ENCODE peak calls at places on chromosomes 12 and 14, in nine cellular contexts. X, E, S, Q, P, K, Y, N and H are unnamed samples.
A peak's percentile ranks its signal among the peaks of the same experiment; 100 is the strongest.

GRCh38 chr12:51351913-51352532 is 5.5 kb upstream of the CELA1 start:
- DNase-seq in X (peak; percentile 60), E (no peak), S (peak; percentile 71), Q (peak; percentile 52), P (no peak), K (peak; percentile 60), Y (peak; percentile 53), N (peak; percentile 11), H (no peak)

GRCh38 chr14:32217301-32217700 is 14.2 kb upstream of the RNU6-8 start:
- DNase-seq in X (no peak), E (no peak), S (no peak), Q (no peak), P (no peak), K (no peak), Y (peak; percentile 59), N (peak; percentile 53), H (no peak)

GRCh38 chr14:60963761-60964160 is 17.1 kb downstream of the TRMT5 start:
- DNase-seq in X (no peak), E (no peak), S (no peak), Q (no peak), P (no peak), K (no peak), Y (no peak), N (no peak), H (no peak)

GRCh38 chr14:66916421-66916820 is 272.8 kb upstream of the GARIN2 start:
- DNase-seq in X (no peak), E (no peak), S (no peak), Q (no peak), P (no peak), K (no peak), Y (no peak), N (no peak), H (no peak)

GRCh38 chr14:51442513-51443175 is 202.6 kb downstream of the TMX1 start:
- DNase-seq in X (no peak), E (no peak), S (no peak), Q (no peak), P (no peak), K (peak; percentile 98), Y (no peak), N (no peak), H (no peak)

GRCh38 chr14:61965030-61965745 is 203.0 kb downstream of the SNAPC1 start:
- DNase-seq in X (no peak), E (no peak), S (no peak), Q (no peak), P (no peak), K (peak; percentile 98), Y (no peak), N (no peak), H (no peak)

GRCh38 chr12:13606290-13606689 is 375.1 kb downstream of the GRIN2B start:
- DNase-seq in X (no peak), E (no peak), S (no peak), Q (no peak), P (no peak), K (no peak), Y (no peak), N (peak; percentile 18), H (no peak)

GRCh38 chr12:121794532-121795028 is 1.1 kb upstream of the RHOF start:
- DNase-seq in X (no peak), E (no peak), S (no peak), Q (no peak), P (no peak), K (no peak), Y (no peak), N (no peak), H (peak; percentile 78)

GRCh38 chr14:90578283-90578985 is 181.6 kb downstream of the CALM1 start:
- DNase-seq in X (no peak), E (no peak), S (no peak), Q (no peak), P (no peak), K (no peak), Y (no peak), N (no peak), H (peak; percentile 80)

GRCh38 chr12:85920324-85920947 is 46.3 kb downstream of the NTS start:
- DNase-seq in X (no peak), E (no peak), S (no peak), Q (no peak), P (no peak), K (peak; percentile 37), Y (peak; percentile 53), N (peak; percentile 3), H (no peak)

GRCh38 chr12:75481013-75481705 is 604 bp downstream of the GLIPR1 start:
- DNase-seq in X (no peak), E (no peak), S (no peak), Q (no peak), P (no peak), K (no peak), Y (no peak), N (no peak), H (no peak)

GRCh38 chr12:5589055-5589454 is 157.1 kb downstream of the NTF3 start:
- DNase-seq in X (no peak), E (no peak), S (no peak), Q (no peak), P (no peak), K (no peak), Y (no peak), N (no peak), H (no peak)

GRCh38 chr14:50038398-50039119 is 77.8 kb downstream of the VCPKMT start:
- DNase-seq in X (peak; percentile 46), E (no peak), S (no peak), Q (peak; percentile 56), P (peak; percentile 79), K (peak; percentile 99), Y (no peak), N (no peak), H (peak; percentile 46)

GRCh38 chr12:57254506-57255280 is 3.7 kb upstream of the STAC3 start:
- DNase-seq in X (no peak), E (no peak), S (no peak), Q (no peak), P (no peak), K (no peak), Y (no peak), N (no peak), H (no peak)

GRCh38 chr14:95862243-95862642 is 14.4 kb upstream of the TUNAR start:
- DNase-seq in X (no peak), E (no peak), S (no peak), Q (no peak), P (no peak), K (no peak), Y (no peak), N (no peak), H (no peak)

GRCh38 chr14:94541234-94541975 is 19.8 kb upstream of the SERPINA4 start:
- DNase-seq in X (no peak), E (no peak), S (no peak), Q (no peak), P (no peak), K (no peak), Y (no peak), N (no peak), H (no peak)

GRCh38 chr12:122310636-122311035 is 44.3 kb upstream of the VPS33A start:
- DNase-seq in X (no peak), E (no peak), S (no peak), Q (no peak), P (no peak), K (no peak), Y (no peak), N (no peak), H (no peak)

GRCh38 chr14:100222219-100223093 is 16.5 kb upstream of the YY1 start:
- DNase-seq in X (peak; percentile 36), E (no peak), S (no peak), Q (no peak), P (no peak), K (no peak), Y (no peak), N (no peak), H (peak; percentile 37)

GRCh38 chr12:123089631-123090353 is 61.1 kb downstream of the PITPNM2 start:
- DNase-seq in X (no peak), E (no peak), S (no peak), Q (peak; percentile 86), P (no peak), K (peak; percentile 98), Y (no peak), N (no peak), H (no peak)

GRCh38 chr14:97074860-97075259 is 277.7 kb downstream of the VRK1 start:
- DNase-seq in X (no peak), E (no peak), S (no peak), Q (no peak), P (no peak), K (no peak), Y (no peak), N (no peak), H (no peak)

GRCh38 chr14:67622675-67623074 is 3.0 kb downstream of the ARG2 start:
- DNase-seq in X (no peak), E (no peak), S (no peak), Q (no peak), P (peak; percentile 42), K (peak; percentile 81), Y (no peak), N (peak; percentile 63), H (peak; percentile 74)

GRCh38 chr12:63918788-63919300 is 74.3 kb downstream of the SRGAP1 start:
- DNase-seq in X (no peak), E (no peak), S (no peak), Q (peak; percentile 15), P (no peak), K (peak; percentile 90), Y (peak; percentile 29), N (peak; percentile 60), H (no peak)

GRCh38 chr12:45660330-45660729 is 69.2 kb upstream of the ARID2 start:
- DNase-seq in X (no peak), E (no peak), S (no peak), Q (peak; percentile 43), P (no peak), K (peak; percentile 85), Y (no peak), N (no peak), H (no peak)

GRCh38 chr12:132285991-132286681 is 43.3 kb downstream of the GALNT9 start:
- DNase-seq in X (no peak), E (no peak), S (no peak), Q (peak; percentile 72), P (no peak), K (no peak), Y (no peak), N (no peak), H (peak; percentile 38)

GRCh38 chr14:36021030-36021422 is 155.5 kb downstream of the PTCSC3 start:
- DNase-seq in X (no peak), E (no peak), S (no peak), Q (no peak), P (no peak), K (no peak), Y (no peak), N (no peak), H (no peak)

GRCh38 chr14:77154421-77154820 is 12.8 kb upstream of the ZDHHC22 start:
- DNase-seq in X (no peak), E (no peak), S (no peak), Q (no peak), P (no peak), K (no peak), Y (no peak), N (no peak), H (no peak)

GRCh38 chr12:52870361-52871290 is 21.8 kb upstream of the KRT78 start:
- DNase-seq in X (peak; percentile 81), E (peak; percentile 24), S (no peak), Q (peak; percentile 77), P (peak; percentile 69), K (peak; percentile 85), Y (peak; percentile 33), N (no peak), H (peak; percentile 68)

GRCh38 chr12:125340791-125341190 is 275.6 kb downstream of the AACS start:
- DNase-seq in X (no peak), E (no peak), S (no peak), Q (no peak), P (no peak), K (peak; percentile 6), Y (peak; percentile 70), N (peak; percentile 74), H (no peak)

GRCh38 chr12:40137252-40137651 is 31.4 kb upstream of the SLC2A13 start:
- DNase-seq in X (peak; percentile 24), E (no peak), S (no peak), Q (no peak), P (no peak), K (peak; percentile 93), Y (no peak), N (no peak), H (peak; percentile 23)

GRCh38 chr12:41962171-41962572 is 182.5 kb downstream of the GXYLT1 start:
- DNase-seq in X (no peak), E (no peak), S (no peak), Q (no peak), P (no peak), K (no peak), Y (peak; percentile 49), N (peak; percentile 59), H (no peak)

GRCh38 chr14:101219896-101220703 is 316.6 kb upstream of the RTL1 start:
- DNase-seq in X (no peak), E (no peak), S (no peak), Q (no peak), P (no peak), K (no peak), Y (no peak), N (no peak), H (no peak)